ENCODE peak calls at places on chromosomes 11 and 22, in nine cellular contexts. One of them, this sample, is unnamed.

GRCh38 chr11:61972112-61972795 is 4.8 kb upstream of the FTH1 start:
- DNase-seq in tibial nerve: no peak
- DNase-seq in transverse colon: no peak
- DNase-seq in type B pancreatic cell: no peak
- DNase-seq in H1: no peak
- DNase-seq in astrocyte of the spinal cord: no peak
- DNase-seq in GM23338: peak
- DNase-seq in GM12865: no peak
- DNase-seq in progenitor cell of endocrine pancreas: no peak
- DNase-seq in this sample: no peak

GRCh38 chr22:27962268-27963191 is 43.5 kb upstream of the PITPNB start:
- DNase-seq in GM12865: no peak
- DNase-seq in progenitor cell of endocrine pancreas: no peak
- DNase-seq in type B pancreatic cell: no peak
- DNase-seq in transverse colon: no peak
- DNase-seq in astrocyte of the spinal cord: peak
- DNase-seq in GM23338: no peak
- DNase-seq in H1: no peak
- DNase-seq in tibial nerve: no peak
- DNase-seq in this sample: no peak

GRCh38 chr11:35486446-35486845 is 39.0 kb downstream of the PAMR1 start:
- DNase-seq in H1: no peak
- DNase-seq in type B pancreatic cell: no peak
- DNase-seq in astrocyte of the spinal cord: no peak
- DNase-seq in tibial nerve: no peak
- DNase-seq in transverse colon: no peak
- DNase-seq in progenitor cell of endocrine pancreas: no peak
- DNase-seq in GM23338: no peak
- DNase-seq in GM12865: no peak
- DNase-seq in this sample: no peak

GRCh38 chr11:73227571-73228211 is 9.6 kb downstream of the P2RY2 start:
- DNase-seq in astrocyte of the spinal cord: no peak
- DNase-seq in progenitor cell of endocrine pancreas: peak
- DNase-seq in transverse colon: peak
- DNase-seq in H1: no peak
- DNase-seq in tibial nerve: no peak
- DNase-seq in GM23338: peak
- DNase-seq in type B pancreatic cell: no peak
- DNase-seq in GM12865: no peak
- DNase-seq in this sample: peak

GRCh38 chr11:11608783-11609232 is 13.0 kb downstream of the GALNT18 start:
- DNase-seq in GM23338: no peak
- DNase-seq in H1: no peak
- DNase-seq in progenitor cell of endocrine pancreas: no peak
- DNase-seq in type B pancreatic cell: no peak
- DNase-seq in tibial nerve: no peak
- DNase-seq in GM12865: no peak
- DNase-seq in astrocyte of the spinal cord: no peak
- DNase-seq in transverse colon: no peak
- DNase-seq in this sample: no peak

GRCh38 chr11:27460571-27460970 is 12.0 kb downstream of the LGR4 start:
- DNase-seq in transverse colon: no peak
- DNase-seq in GM23338: no peak
- DNase-seq in progenitor cell of endocrine pancreas: no peak
- DNase-seq in tibial nerve: no peak
- DNase-seq in type B pancreatic cell: no peak
- DNase-seq in H1: no peak
- DNase-seq in astrocyte of the spinal cord: no peak
- DNase-seq in GM12865: no peak
- DNase-seq in this sample: no peak

GRCh38 chr22:39808087-39808486 is 85.5 kb downstream of the ENTHD1 start:
- DNase-seq in astrocyte of the spinal cord: no peak
- DNase-seq in GM23338: peak
- DNase-seq in transverse colon: peak
- DNase-seq in GM12865: peak
- DNase-seq in type B pancreatic cell: no peak
- DNase-seq in progenitor cell of endocrine pancreas: no peak
- DNase-seq in H1: no peak
- DNase-seq in tibial nerve: no peak
- DNase-seq in this sample: peak

GRCh38 chr11:27618591-27618990 is 81.7 kb downstream of the BDNF start:
- DNase-seq in H1: no peak
- DNase-seq in type B pancreatic cell: no peak
- DNase-seq in GM23338: no peak
- DNase-seq in progenitor cell of endocrine pancreas: no peak
- DNase-seq in transverse colon: no peak
- DNase-seq in astrocyte of the spinal cord: no peak
- DNase-seq in GM12865: no peak
- DNase-seq in tibial nerve: no peak
- DNase-seq in this sample: no peak

GRCh38 chr11:1023811-1024596 is 12.5 kb downstream of the MUC6 start:
- DNase-seq in tibial nerve: no peak
- DNase-seq in H1: no peak
- DNase-seq in GM23338: no peak
- DNase-seq in transverse colon: no peak
- DNase-seq in type B pancreatic cell: no peak
- DNase-seq in progenitor cell of endocrine pancreas: no peak
- DNase-seq in GM12865: no peak
- DNase-seq in astrocyte of the spinal cord: no peak
- DNase-seq in this sample: no peak

GRCh38 chr22:32996702-32997101 is 61.5 kb downstream of the SYN3 start:
- DNase-seq in transverse colon: peak
- DNase-seq in tibial nerve: peak
- DNase-seq in GM23338: no peak
- DNase-seq in GM12865: no peak
- DNase-seq in astrocyte of the spinal cord: no peak
- DNase-seq in progenitor cell of endocrine pancreas: no peak
- DNase-seq in type B pancreatic cell: peak
- DNase-seq in H1: no peak
- DNase-seq in this sample: no peak

GRCh38 chr11:88402192-88402715 is 64.7 kb upstream of the CTSC start:
- DNase-seq in transverse colon: no peak
- DNase-seq in astrocyte of the spinal cord: peak
- DNase-seq in tibial nerve: no peak
- DNase-seq in type B pancreatic cell: no peak
- DNase-seq in GM23338: no peak
- DNase-seq in progenitor cell of endocrine pancreas: no peak
- DNase-seq in H1: no peak
- DNase-seq in GM12865: peak
- DNase-seq in this sample: no peak

GRCh38 chr11:61736310-61736709 is 16.1 kb upstream of the MYRF start:
- DNase-seq in GM12865: no peak
- DNase-seq in H1: no peak
- DNase-seq in progenitor cell of endocrine pancreas: no peak
- DNase-seq in astrocyte of the spinal cord: no peak
- DNase-seq in transverse colon: no peak
- DNase-seq in tibial nerve: no peak
- DNase-seq in type B pancreatic cell: no peak
- DNase-seq in GM23338: no peak
- DNase-seq in this sample: no peak

GRCh38 chr22:48953830-48954229 is 873.8 kb downstream of the BRD1 start:
- DNase-seq in tibial nerve: no peak
- DNase-seq in astrocyte of the spinal cord: no peak
- DNase-seq in GM23338: no peak
- DNase-seq in progenitor cell of endocrine pancreas: no peak
- DNase-seq in type B pancreatic cell: peak
- DNase-seq in GM12865: no peak
- DNase-seq in transverse colon: no peak
- DNase-seq in H1: no peak
- DNase-seq in this sample: no peak

GRCh38 chr11:58654908-58655296 is 32.4 kb downstream of the CNTF start:
- DNase-seq in progenitor cell of endocrine pancreas: no peak
- DNase-seq in transverse colon: no peak
- DNase-seq in GM23338: no peak
- DNase-seq in GM12865: peak
- DNase-seq in H1: no peak
- DNase-seq in type B pancreatic cell: no peak
- DNase-seq in astrocyte of the spinal cord: no peak
- DNase-seq in tibial nerve: no peak
- DNase-seq in this sample: no peak

GRCh38 chr11:103585911-103586310 is 450.5 kb upstream of the DDI1 start:
- DNase-seq in GM12865: no peak
- DNase-seq in GM23338: no peak
- DNase-seq in astrocyte of the spinal cord: no peak
- DNase-seq in progenitor cell of endocrine pancreas: no peak
- DNase-seq in H1: no peak
- DNase-seq in transverse colon: no peak
- DNase-seq in tibial nerve: no peak
- DNase-seq in type B pancreatic cell: no peak
- DNase-seq in this sample: no peak

GRCh38 chr22:44839721-44840120 is 87.3 kb downstream of the ARHGAP8 start:
- DNase-seq in GM12865: no peak
- DNase-seq in tibial nerve: no peak
- DNase-seq in GM23338: no peak
- DNase-seq in H1: no peak
- DNase-seq in type B pancreatic cell: no peak
- DNase-seq in astrocyte of the spinal cord: no peak
- DNase-seq in transverse colon: no peak
- DNase-seq in progenitor cell of endocrine pancreas: no peak
- DNase-seq in this sample: no peak

GRCh38 chr11:99069831-99070444 is 49.2 kb downstream of the CNTN5 start:
- DNase-seq in tibial nerve: no peak
- DNase-seq in H1: peak
- DNase-seq in transverse colon: peak
- DNase-seq in GM12865: peak
- DNase-seq in progenitor cell of endocrine pancreas: peak
- DNase-seq in GM23338: peak
- DNase-seq in type B pancreatic cell: no peak
- DNase-seq in astrocyte of the spinal cord: peak
- DNase-seq in this sample: peak

GRCh38 chr11:47566166-47566546 is 757 bp downstream of the PTPMT1 start:
- DNase-seq in tibial nerve: no peak
- DNase-seq in progenitor cell of endocrine pancreas: no peak
- DNase-seq in H1: no peak
- DNase-seq in astrocyte of the spinal cord: no peak
- DNase-seq in transverse colon: no peak
- DNase-seq in type B pancreatic cell: no peak
- DNase-seq in GM12865: peak
- DNase-seq in GM23338: no peak
- DNase-seq in this sample: no peak

GRCh38 chr22:43110444-43110926 is at the start of gene BIK:
- DNase-seq in H1: no peak
- DNase-seq in progenitor cell of endocrine pancreas: peak
- DNase-seq in transverse colon: peak
- DNase-seq in GM12865: peak
- DNase-seq in type B pancreatic cell: no peak
- DNase-seq in GM23338: peak
- DNase-seq in tibial nerve: no peak
- DNase-seq in astrocyte of the spinal cord: no peak
- DNase-seq in this sample: peak

GRCh38 chr11:117849781-117850414 is 25.4 kb upstream of the FXYD2 start:
- DNase-seq in progenitor cell of endocrine pancreas: no peak
- DNase-seq in type B pancreatic cell: peak
- DNase-seq in GM12865: no peak
- DNase-seq in H1: no peak
- DNase-seq in GM23338: no peak
- DNase-seq in astrocyte of the spinal cord: no peak
- DNase-seq in transverse colon: no peak
- DNase-seq in tibial nerve: no peak
- DNase-seq in this sample: no peak

GRCh38 chr11:124879999-124880611 is 14.9 kb downstream of the ROBO3 start:
- DNase-seq in progenitor cell of endocrine pancreas: no peak
- DNase-seq in astrocyte of the spinal cord: no peak
- DNase-seq in GM12865: no peak
- DNase-seq in type B pancreatic cell: peak
- DNase-seq in tibial nerve: no peak
- DNase-seq in transverse colon: no peak
- DNase-seq in GM23338: no peak
- DNase-seq in H1: no peak
- DNase-seq in this sample: no peak

GRCh38 chr11:8732748-8733241 is 50.2 kb downstream of the RPL27A start:
- DNase-seq in transverse colon: peak
- DNase-seq in H1: no peak
- DNase-seq in GM12865: no peak
- DNase-seq in GM23338: no peak
- DNase-seq in tibial nerve: peak
- DNase-seq in type B pancreatic cell: no peak
- DNase-seq in astrocyte of the spinal cord: peak
- DNase-seq in progenitor cell of endocrine pancreas: no peak
- DNase-seq in this sample: no peak

GRCh38 chr22:30014244-30014643 is 66.0 kb upstream of the HORMAD2 start:
- DNase-seq in progenitor cell of endocrine pancreas: no peak
- DNase-seq in type B pancreatic cell: no peak
- DNase-seq in GM12865: no peak
- DNase-seq in GM23338: no peak
- DNase-seq in tibial nerve: no peak
- DNase-seq in astrocyte of the spinal cord: no peak
- DNase-seq in transverse colon: no peak
- DNase-seq in H1: no peak
- DNase-seq in this sample: no peak
- TF ChIP-seq CTCF in progenitor cell of endocrine pancreas: no peak
- TF ChIP-seq CTCF in type B pancreatic cell: no peak
- TF ChIP-seq CTCF in GM12865: no peak
- TF ChIP-seq CTCF in GM23338: no peak
- TF ChIP-seq CTCF in tibial nerve: no peak
- TF ChIP-seq CTCF in astrocyte of the spinal cord: no peak
- TF ChIP-seq CTCF in transverse colon: no peak
- TF ChIP-seq CTCF in H1: no peak
- TF ChIP-seq CTCF in this sample: no peak

DNA sequence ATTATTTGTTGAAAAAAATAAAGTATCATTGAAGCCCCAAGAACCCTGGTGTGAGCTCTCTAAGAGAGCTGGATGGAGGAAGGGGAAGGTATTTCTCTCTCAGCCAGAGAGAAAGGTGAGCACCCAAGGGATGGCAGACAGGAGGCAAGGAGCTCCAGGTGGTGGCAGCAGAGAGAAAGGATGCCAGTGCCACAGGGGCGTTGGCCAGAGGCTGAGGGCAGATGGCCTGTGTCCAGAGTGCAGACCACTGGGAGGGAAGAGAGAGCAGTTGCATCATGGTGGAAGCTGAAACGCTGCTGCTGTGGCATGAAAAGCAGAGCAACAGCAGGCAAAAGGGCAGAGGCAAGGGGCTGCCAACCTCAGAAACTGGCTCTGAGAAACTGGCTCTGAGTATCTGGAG is 8.5 kb downstream of the SPON1 start:
- DNase-seq in transverse colon: peak
- DNase-seq in GM12865: peak
- DNase-seq in GM23338: peak
- DNase-seq in astrocyte of the spinal cord: no peak
- DNase-seq in H1: no peak
- DNase-seq in progenitor cell of endocrine pancreas: no peak
- DNase-seq in tibial nerve: no peak
- DNase-seq in type B pancreatic cell: no peak
- DNase-seq in this sample: no peak
- TF ChIP-seq CTCF in transverse colon: peak
- TF ChIP-seq CTCF in GM12865: peak
- TF ChIP-seq CTCF in GM23338: peak
- TF ChIP-seq CTCF in astrocyte of the spinal cord: peak
- TF ChIP-seq CTCF in H1: peak
- TF ChIP-seq CTCF in progenitor cell of endocrine pancreas: peak
- TF ChIP-seq CTCF in tibial nerve: no peak
- TF ChIP-seq CTCF in type B pancreatic cell: no peak
- TF ChIP-seq CTCF in this sample: peak

GRCh38 chr11:75248924-75249256 is 8.3 kb downstream of the TPBGL start:
- DNase-seq in transverse colon: no peak
- DNase-seq in GM23338: no peak
- DNase-seq in progenitor cell of endocrine pancreas: no peak
- DNase-seq in astrocyte of the spinal cord: no peak
- DNase-seq in type B pancreatic cell: no peak
- DNase-seq in H1: no peak
- DNase-seq in tibial nerve: no peak
- DNase-seq in GM12865: no peak
- DNase-seq in this sample: no peak
- TF ChIP-seq CTCF in transverse colon: no peak
- TF ChIP-seq CTCF in GM23338: no peak
- TF ChIP-seq CTCF in progenitor cell of endocrine pancreas: peak
- TF ChIP-seq CTCF in astrocyte of the spinal cord: no peak
- TF ChIP-seq CTCF in type B pancreatic cell: no peak
- TF ChIP-seq CTCF in H1: no peak
- TF ChIP-seq CTCF in tibial nerve: no peak
- TF ChIP-seq CTCF in GM12865: no peak
- TF ChIP-seq CTCF in this sample: no peak

GRCh38 chr22:50267591-50268390 is 2.4 kb downstream of the MAPK11 start:
- DNase-seq in GM23338: peak
- DNase-seq in astrocyte of the spinal cord: peak
- DNase-seq in transverse colon: peak
- DNase-seq in type B pancreatic cell: no peak
- DNase-seq in GM12865: peak
- DNase-seq in H1: no peak
- DNase-seq in tibial nerve: peak
- DNase-seq in progenitor cell of endocrine pancreas: no peak
- DNase-seq in this sample: no peak
- TF ChIP-seq CTCF in GM23338: peak
- TF ChIP-seq CTCF in astrocyte of the spinal cord: peak
- TF ChIP-seq CTCF in transverse colon: no peak
- TF ChIP-seq CTCF in type B pancreatic cell: peak
- TF ChIP-seq CTCF in GM12865: peak
- TF ChIP-seq CTCF in H1: peak
- TF ChIP-seq CTCF in tibial nerve: peak
- TF ChIP-seq CTCF in progenitor cell of endocrine pancreas: peak
- TF ChIP-seq CTCF in this sample: no peak

This sample was measured in nephron progenitor cell.